ENCODE peak calls at places on chromosomes 11 and 22, in ten cellular contexts. R, X, M, O, K, F, J, E, D and N are unnamed samples.

GRCh38 chr11:118622376-118623290 is 15.2 kb downstream of the PHLDB1 start:
- DNase-seq in R (no peak), X (no peak), M (peak), O (no peak), K (no peak), F (peak), J (peak), E (peak), D (no peak), N (peak)

GRCh38 chr11:113475160-113475761 is at the start of gene DRD2:
- DNase-seq in R (peak), X (no peak), M (no peak), O (no peak), K (no peak), F (no peak), J (no peak), E (no peak), D (no peak), N (peak)

GRCh38 chr11:3916962-3917361 is 61.5 kb downstream of the STIM1 start:
- DNase-seq in R (no peak), X (no peak), M (no peak), O (no peak), K (no peak), F (no peak), J (no peak), E (no peak), D (no peak), N (no peak)

GRCh38 chr11:108959124-108959761 is 294.4 kb downstream of the DDX10 start:
- DNase-seq in R (no peak), X (no peak), M (no peak), O (no peak), K (no peak), F (no peak), J (no peak), E (no peak), D (no peak), N (no peak)

GRCh38 chr11:55172734-55173415 is 89.1 kb upstream of the TRIM48 start:
- DNase-seq in R (no peak), X (no peak), M (no peak), O (no peak), K (no peak), F (no peak), J (no peak), E (no peak), D (no peak), N (no peak)

GRCh38 chr11:33692013-33692504 is 8.6 kb downstream of the C11orf91 start:
- DNase-seq in R (no peak), X (peak), M (peak), O (no peak), K (no peak), F (peak), J (peak), E (peak), D (no peak), N (peak)

GRCh38 chr11:106391771-106392412 is 314.4 kb downstream of the AASDHPPT start:
- DNase-seq in R (no peak), X (no peak), M (no peak), O (no peak), K (no peak), F (no peak), J (no peak), E (peak), D (no peak), N (no peak)

GRCh38 chr11:45993438-45994064 is 71.1 kb downstream of the LARGE2 start:
- DNase-seq in R (no peak), X (no peak), M (no peak), O (no peak), K (no peak), F (peak), J (no peak), E (peak), D (no peak), N (peak)

GRCh38 chr11:77508031-77508430 is 34.1 kb upstream of the PAK1 start:
- DNase-seq in R (no peak), X (no peak), M (no peak), O (no peak), K (no peak), F (no peak), J (no peak), E (no peak), D (no peak), N (no peak)

GRCh38 chr11:85759915-85760314 is 51.0 kb downstream of the SYTL2 start:
- DNase-seq in R (no peak), X (no peak), M (no peak), O (no peak), K (no peak), F (no peak), J (no peak), E (peak), D (no peak), N (no peak)

GRCh38 chr22:39622881-39623367 is 52.4 kb downstream of the CACNA1I start:
- DNase-seq in R (peak), X (no peak), M (peak), O (peak), K (peak), F (no peak), J (no peak), E (peak), D (peak), N (no peak)

GRCh38 chr11:59205664-59206063 is 7.1 kb downstream of the MPEG1 start:
- DNase-seq in R (no peak), X (no peak), M (no peak), O (no peak), K (no peak), F (no peak), J (no peak), E (no peak), D (no peak), N (no peak)

GRCh38 chr11:96049426-96049825 is 125.5 kb upstream of the MTMR2 start:
- DNase-seq in R (no peak), X (no peak), M (no peak), O (no peak), K (no peak), F (no peak), J (no peak), E (peak), D (no peak), N (no peak)

GRCh38 chr11:64877390-64878222 is 815 bp downstream of the EHD1 start:
- DNase-seq in R (peak), X (no peak), M (peak), O (no peak), K (no peak), F (no peak), J (no peak), E (no peak), D (peak), N (no peak)

GRCh38 chr11:77402218-77402556 is 71.7 kb downstream of the PAK1 start:
- DNase-seq in R (no peak), X (no peak), M (no peak), O (no peak), K (no peak), F (no peak), J (no peak), E (no peak), D (no peak), N (no peak)

GRCh38 chr11:18669211-18669593 is 29.4 kb upstream of the TMEM86A start:
- DNase-seq in R (no peak), X (no peak), M (no peak), O (no peak), K (no peak), F (no peak), J (no peak), E (peak), D (peak), N (no peak)

GRCh38 chr11:118631510-118631909 is 24.1 kb downstream of the PHLDB1 start:
- DNase-seq in R (no peak), X (no peak), M (no peak), O (no peak), K (no peak), F (no peak), J (no peak), E (no peak), D (no peak), N (no peak)

GRCh38 chr11:68077617-68078592 is 39.1 kb downstream of the TCIRG1 start:
- DNase-seq in R (no peak), X (no peak), M (no peak), O (no peak), K (no peak), F (no peak), J (no peak), E (peak), D (no peak), N (no peak)

GRCh38 chr11:67158241-67158640 is 39.2 kb downstream of the KDM2A start:
- DNase-seq in R (no peak), X (no peak), M (no peak), O (no peak), K (no peak), F (no peak), J (no peak), E (peak), D (no peak), N (no peak)

GRCh38 chr11:119169272-119169719 is 771 bp downstream of the NLRX1 start:
- DNase-seq in R (peak), X (peak), M (peak), O (no peak), K (no peak), F (peak), J (no peak), E (no peak), D (peak), N (no peak)

GRCh38 chr11:121351089-121351488 is 58.5 kb downstream of the SC5D start:
- DNase-seq in R (no peak), X (no peak), M (no peak), O (no peak), K (no peak), F (peak), J (no peak), E (no peak), D (no peak), N (peak)

GRCh38 chr11:859394-860131 is 16.9 kb downstream of the TSPAN4 start:
- DNase-seq in R (no peak), X (peak), M (peak), O (no peak), K (no peak), F (peak), J (peak), E (peak), D (no peak), N (peak)

GRCh38 chr11:124602193-124602592 is 9.0 kb upstream of the PANX3 start:
- DNase-seq in R (no peak), X (no peak), M (no peak), O (no peak), K (no peak), F (no peak), J (no peak), E (no peak), D (no peak), N (no peak)

GRCh38 chr11:45423475-45424081 is 137.4 kb upstream of the SYT13 start:
- DNase-seq in R (no peak), X (no peak), M (no peak), O (no peak), K (no peak), F (no peak), J (no peak), E (no peak), D (no peak), N (no peak)

GRCh38 chr11:129249351-129249750 is 57.2 kb upstream of the ARHGAP32 start:
- DNase-seq in R (no peak), X (no peak), M (no peak), O (no peak), K (no peak), F (no peak), J (no peak), E (peak), D (no peak), N (no peak)